ENCODE peak calls at places on chromosome X, in ten cellular contexts. One of them, this sample, is unnamed.

GRCh38 chrX:11451133-11451532 is 157.9 kb downstream of the AMELX start:
- DNase-seq in lung: no peak
- DNase-seq in fibroblast of mammary gland: no peak
- DNase-seq in hepatocyte: no peak
- DNase-seq in fibroblast of the aortic adventitia: no peak
- DNase-seq in heart right ventricle: no peak
- DNase-seq in dorsolateral prefrontal cortex: no peak
- DNase-seq in foreskin fibroblast: no peak
- DNase-seq in esophagus muscularis mucosa: no peak
- DNase-seq in astrocyte of the spinal cord: no peak
- DNase-seq in this sample: no peak

GRCh38 chrX:49129427-49129826 is 5.9 kb upstream of the GPKOW start:
- DNase-seq in heart right ventricle: no peak
- DNase-seq in lung: no peak
- DNase-seq in esophagus muscularis mucosa: no peak
- DNase-seq in fibroblast of the aortic adventitia: no peak
- DNase-seq in astrocyte of the spinal cord: no peak
- DNase-seq in dorsolateral prefrontal cortex: no peak
- DNase-seq in fibroblast of mammary gland: no peak
- DNase-seq in foreskin fibroblast: no peak
- DNase-seq in hepatocyte: no peak
- DNase-seq in this sample: no peak

GRCh38 chrX:50747471-50747900 is 66.5 kb downstream of the SHROOM4 start:
- DNase-seq in hepatocyte: peak
- DNase-seq in dorsolateral prefrontal cortex: no peak
- DNase-seq in fibroblast of the aortic adventitia: peak
- DNase-seq in fibroblast of mammary gland: peak
- DNase-seq in lung: no peak
- DNase-seq in astrocyte of the spinal cord: peak
- DNase-seq in heart right ventricle: no peak
- DNase-seq in esophagus muscularis mucosa: no peak
- DNase-seq in foreskin fibroblast: peak
- DNase-seq in this sample: no peak

GRCh38 chrX:318739-319578 is at the start of gene GTPBP6:
- DNase-seq in fibroblast of mammary gland: peak
- DNase-seq in hepatocyte: peak
- DNase-seq in esophagus muscularis mucosa: peak
- DNase-seq in astrocyte of the spinal cord: peak
- DNase-seq in lung: peak
- DNase-seq in heart right ventricle: peak
- DNase-seq in foreskin fibroblast: peak
- DNase-seq in dorsolateral prefrontal cortex: peak
- DNase-seq in fibroblast of the aortic adventitia: peak
- DNase-seq in this sample: peak

GRCh38 chrX:30955687-30956086 is 66.6 kb upstream of the TAB3 start:
- DNase-seq in fibroblast of the aortic adventitia: no peak
- DNase-seq in fibroblast of mammary gland: no peak
- DNase-seq in dorsolateral prefrontal cortex: no peak
- DNase-seq in astrocyte of the spinal cord: no peak
- DNase-seq in foreskin fibroblast: no peak
- DNase-seq in esophagus muscularis mucosa: no peak
- DNase-seq in lung: no peak
- DNase-seq in heart right ventricle: no peak
- DNase-seq in hepatocyte: no peak
- DNase-seq in this sample: no peak

GRCh38 chrX:45824471-45824870 is 623.8 kb upstream of the DIPK2B start:
- DNase-seq in hepatocyte: peak
- DNase-seq in fibroblast of mammary gland: peak
- DNase-seq in fibroblast of the aortic adventitia: peak
- DNase-seq in dorsolateral prefrontal cortex: no peak
- DNase-seq in lung: no peak
- DNase-seq in esophagus muscularis mucosa: no peak
- DNase-seq in astrocyte of the spinal cord: peak
- DNase-seq in heart right ventricle: no peak
- DNase-seq in foreskin fibroblast: peak
- DNase-seq in this sample: peak

GRCh38 chrX:103056902-103057301 is 7.1 kb downstream of the BEX1 start:
- DNase-seq in hepatocyte: no peak
- DNase-seq in lung: no peak
- DNase-seq in heart right ventricle: no peak
- DNase-seq in astrocyte of the spinal cord: no peak
- DNase-seq in fibroblast of the aortic adventitia: no peak
- DNase-seq in foreskin fibroblast: no peak
- DNase-seq in esophagus muscularis mucosa: no peak
- DNase-seq in dorsolateral prefrontal cortex: no peak
- DNase-seq in fibroblast of mammary gland: no peak
- DNase-seq in this sample: no peak

GRCh38 chrX:68881911-68882310 is 53.1 kb downstream of the EFNB1 start:
- DNase-seq in astrocyte of the spinal cord: no peak
- DNase-seq in hepatocyte: no peak
- DNase-seq in fibroblast of the aortic adventitia: no peak
- DNase-seq in esophagus muscularis mucosa: no peak
- DNase-seq in heart right ventricle: no peak
- DNase-seq in foreskin fibroblast: no peak
- DNase-seq in dorsolateral prefrontal cortex: no peak
- DNase-seq in fibroblast of mammary gland: no peak
- DNase-seq in lung: no peak
- DNase-seq in this sample: no peak

GRCh38 chrX:139647597-139647996 is 60.4 kb downstream of the MCF2 start:
- DNase-seq in foreskin fibroblast: no peak
- DNase-seq in esophagus muscularis mucosa: no peak
- DNase-seq in dorsolateral prefrontal cortex: no peak
- DNase-seq in heart right ventricle: no peak
- DNase-seq in hepatocyte: no peak
- DNase-seq in lung: no peak
- DNase-seq in fibroblast of the aortic adventitia: no peak
- DNase-seq in fibroblast of mammary gland: no peak
- DNase-seq in astrocyte of the spinal cord: no peak
- DNase-seq in this sample: no peak

GRCh38 chrX:152898442-152898841 is 575 bp downstream of the ZNF185 start:
- DNase-seq in heart right ventricle: no peak
- DNase-seq in esophagus muscularis mucosa: no peak
- DNase-seq in astrocyte of the spinal cord: no peak
- DNase-seq in fibroblast of the aortic adventitia: no peak
- DNase-seq in hepatocyte: no peak
- DNase-seq in foreskin fibroblast: no peak
- DNase-seq in lung: no peak
- DNase-seq in fibroblast of mammary gland: no peak
- DNase-seq in dorsolateral prefrontal cortex: no peak
- DNase-seq in this sample: no peak
- H3K4me3 ChIP-seq in heart right ventricle: no peak
- H3K4me3 ChIP-seq in esophagus muscularis mucosa: no peak
- H3K4me3 ChIP-seq in astrocyte of the spinal cord: peak
- H3K4me3 ChIP-seq in fibroblast of the aortic adventitia: peak
- H3K4me3 ChIP-seq in hepatocyte: no peak
- H3K4me3 ChIP-seq in foreskin fibroblast: peak
- H3K4me3 ChIP-seq in lung: no peak
- H3K4me3 ChIP-seq in fibroblast of mammary gland: no peak
- H3K4me3 ChIP-seq in dorsolateral prefrontal cortex: peak
- H3K4me3 ChIP-seq in this sample: peak

DNA sequence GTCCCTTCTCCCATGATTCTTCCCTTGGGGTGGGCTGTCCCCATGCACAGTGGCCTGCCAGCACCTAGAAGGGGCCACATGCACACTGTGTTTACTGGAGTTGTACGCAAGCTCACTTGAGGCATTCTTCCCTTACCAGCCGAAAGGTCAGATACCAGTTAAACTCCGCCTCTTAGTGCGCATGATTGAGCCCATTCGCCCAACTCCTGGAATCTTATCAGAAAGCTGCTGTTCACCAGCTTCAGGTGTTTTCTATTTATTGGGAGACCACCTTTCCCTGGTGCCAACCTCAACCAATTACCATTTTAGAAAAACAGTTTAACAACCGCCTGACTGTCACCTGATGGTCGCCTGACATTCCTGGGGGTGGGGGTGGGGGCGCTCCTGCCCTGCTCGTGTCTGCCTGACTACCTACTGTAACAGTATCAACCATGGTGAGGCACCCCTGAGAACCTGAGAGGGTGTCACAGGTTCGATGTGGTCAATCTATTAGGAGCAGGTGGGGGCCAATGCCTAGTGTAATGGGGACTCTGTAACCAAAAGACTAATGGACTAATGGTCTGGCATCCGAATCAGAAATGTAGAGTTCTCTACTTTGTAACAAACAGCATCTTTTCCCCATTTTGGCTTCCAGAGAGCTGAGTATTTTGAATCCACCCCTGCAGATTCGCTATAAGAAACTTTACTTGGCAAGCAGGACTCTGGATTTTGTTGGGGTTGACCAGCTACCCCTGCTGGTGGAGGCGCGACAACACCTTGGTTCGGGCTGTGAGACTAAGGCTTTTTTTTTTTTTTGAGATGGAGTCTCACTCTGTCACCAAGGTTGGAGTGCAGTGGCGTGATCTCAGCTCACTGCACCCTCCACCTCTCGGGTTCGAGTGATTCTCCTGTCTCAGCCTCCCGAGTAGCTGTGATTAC is 58.3 kb upstream of the ZNF157 start:
- DNase-seq in esophagus muscularis mucosa: no peak
- DNase-seq in heart right ventricle: no peak
- DNase-seq in lung: peak
- DNase-seq in dorsolateral prefrontal cortex: peak
- DNase-seq in astrocyte of the spinal cord: peak
- DNase-seq in foreskin fibroblast: peak
- DNase-seq in hepatocyte: peak
- DNase-seq in fibroblast of the aortic adventitia: peak
- DNase-seq in fibroblast of mammary gland: peak
- DNase-seq in this sample: peak
- TF ChIP-seq CTCF in esophagus muscularis mucosa: peak
- TF ChIP-seq CTCF in heart right ventricle: peak
- TF ChIP-seq CTCF in lung: peak
- TF ChIP-seq CTCF in dorsolateral prefrontal cortex: no peak
- TF ChIP-seq CTCF in astrocyte of the spinal cord: peak
- TF ChIP-seq CTCF in foreskin fibroblast: peak
- TF ChIP-seq CTCF in hepatocyte: peak
- TF ChIP-seq CTCF in fibroblast of the aortic adventitia: peak
- TF ChIP-seq CTCF in fibroblast of mammary gland: peak
- TF ChIP-seq CTCF in this sample: peak

GRCh38 chrX:142186103-142186502 is 19.0 kb downstream of the MAGEC2 start:
- DNase-seq in hepatocyte: no peak
- DNase-seq in dorsolateral prefrontal cortex: no peak
- DNase-seq in foreskin fibroblast: no peak
- DNase-seq in astrocyte of the spinal cord: no peak
- DNase-seq in fibroblast of mammary gland: no peak
- DNase-seq in heart right ventricle: no peak
- DNase-seq in lung: no peak
- DNase-seq in fibroblast of the aortic adventitia: no peak
- DNase-seq in esophagus muscularis mucosa: no peak
- DNase-seq in this sample: no peak

DNA sequence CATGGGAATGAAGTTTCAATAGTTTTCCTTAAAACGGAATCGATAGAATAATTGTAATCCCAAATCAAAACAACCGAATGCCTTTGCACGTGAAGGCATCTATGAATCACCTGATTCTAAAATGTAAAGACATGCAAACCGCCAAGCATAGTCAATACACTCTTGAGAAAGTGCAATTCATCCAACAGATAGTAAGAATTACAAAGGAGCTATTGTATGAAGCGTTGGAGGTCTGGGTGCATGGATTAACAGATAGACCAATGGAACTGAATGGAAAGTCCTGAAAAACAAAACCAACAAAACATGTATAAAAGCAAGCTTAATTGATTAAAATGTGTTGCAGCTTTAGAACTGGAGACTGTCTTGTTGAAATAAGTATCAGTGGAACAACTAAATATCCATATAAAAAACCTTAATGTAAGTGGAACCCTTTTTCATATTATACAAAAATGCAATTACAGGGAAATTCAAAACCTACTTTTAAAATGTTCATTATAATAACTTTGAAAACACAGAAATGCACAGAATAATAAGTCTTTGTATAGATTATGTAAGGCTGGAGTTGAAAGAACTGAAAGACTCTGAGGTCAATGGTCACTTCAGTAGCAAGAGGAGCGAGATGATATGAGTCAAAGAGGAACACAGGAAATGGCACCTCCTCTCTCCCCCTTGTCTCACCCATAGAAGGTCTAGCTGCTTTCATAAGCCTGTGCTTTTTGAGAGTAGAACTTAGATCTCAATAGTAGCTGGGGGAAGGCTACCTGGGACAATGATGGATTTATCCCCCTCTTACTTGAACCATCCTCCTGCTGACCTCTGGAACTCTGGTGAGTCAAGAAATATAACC is 20.1 kb downstream of the MAGEC2 start:
- DNase-seq in foreskin fibroblast: no peak
- DNase-seq in esophagus muscularis mucosa: no peak
- DNase-seq in hepatocyte: no peak
- DNase-seq in heart right ventricle: no peak
- DNase-seq in dorsolateral prefrontal cortex: no peak
- DNase-seq in fibroblast of the aortic adventitia: no peak
- DNase-seq in astrocyte of the spinal cord: no peak
- DNase-seq in lung: no peak
- DNase-seq in fibroblast of mammary gland: no peak
- DNase-seq in this sample: no peak
- H3K4me3 ChIP-seq in foreskin fibroblast: no peak
- H3K4me3 ChIP-seq in esophagus muscularis mucosa: no peak
- H3K4me3 ChIP-seq in hepatocyte: no peak
- H3K4me3 ChIP-seq in heart right ventricle: no peak
- H3K4me3 ChIP-seq in dorsolateral prefrontal cortex: no peak
- H3K4me3 ChIP-seq in fibroblast of the aortic adventitia: no peak
- H3K4me3 ChIP-seq in astrocyte of the spinal cord: no peak
- H3K4me3 ChIP-seq in lung: no peak
- H3K4me3 ChIP-seq in fibroblast of mammary gland: no peak
- H3K4me3 ChIP-seq in this sample: no peak

DNA sequence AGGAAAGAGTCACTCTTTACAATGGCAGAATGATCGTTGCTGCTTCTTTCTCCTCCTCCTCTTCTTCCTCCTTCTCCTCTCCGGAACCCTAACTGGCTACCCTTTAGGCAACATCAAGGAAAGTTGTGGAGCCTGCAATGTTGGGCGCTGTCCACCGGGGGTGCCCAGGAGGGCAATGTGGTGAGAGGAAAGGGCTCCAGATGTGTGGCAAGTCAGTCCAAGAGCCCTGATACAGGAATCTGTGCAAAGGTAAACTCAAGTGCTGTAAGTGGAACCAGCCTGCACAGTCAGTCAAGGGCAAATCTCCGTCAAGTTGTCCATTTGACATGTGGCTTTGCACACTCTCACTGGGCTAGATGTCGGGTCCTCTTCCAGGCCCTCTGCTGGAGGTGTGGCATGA is 2.8 kb downstream of the RTL5 start:
- DNase-seq in lung: no peak
- DNase-seq in foreskin fibroblast: peak
- DNase-seq in esophagus muscularis mucosa: no peak
- DNase-seq in heart right ventricle: no peak
- DNase-seq in fibroblast of mammary gland: peak
- DNase-seq in astrocyte of the spinal cord: no peak
- DNase-seq in dorsolateral prefrontal cortex: no peak
- DNase-seq in hepatocyte: no peak
- DNase-seq in fibroblast of the aortic adventitia: no peak
- DNase-seq in this sample: peak
- TF ChIP-seq CTCF in lung: no peak
- TF ChIP-seq CTCF in foreskin fibroblast: peak
- TF ChIP-seq CTCF in esophagus muscularis mucosa: peak
- TF ChIP-seq CTCF in heart right ventricle: peak
- TF ChIP-seq CTCF in fibroblast of mammary gland: peak
- TF ChIP-seq CTCF in astrocyte of the spinal cord: peak
- TF ChIP-seq CTCF in dorsolateral prefrontal cortex: no peak
- TF ChIP-seq CTCF in hepatocyte: peak
- TF ChIP-seq CTCF in fibroblast of the aortic adventitia: peak
- TF ChIP-seq CTCF in this sample: peak